ENCODE peak calls at places on chromosomes 12 and 14, in six cellular contexts. O, S, X, R, C and K are unnamed samples.

GRCh38 chr12:66188584-66189475 is at the start of gene IRAK3:
- DNase-seq in R (peak), C (no peak), O (peak), S (peak), X (peak), K (peak)

GRCh38 chr12:99772274-99772673 is 124.7 kb downstream of the GARIN6 start:
- DNase-seq in O (no peak), R (no peak), S (no peak), X (no peak), C (no peak), K (no peak)

GRCh38 chr12:106910202-106910601 is 45.5 kb upstream of the TMEM263 start:
- DNase-seq in C (no peak), S (no peak), X (no peak), O (no peak), R (no peak), K (no peak)

GRCh38 chr12:130993759-130994670 is 40.3 kb downstream of the ADGRD1 start:
- DNase-seq in S (no peak), R (no peak), O (no peak), C (no peak), X (no peak), K (no peak)

GRCh38 chr12:87687362-87687761 is 341.8 kb downstream of the C12orf50 start:
- DNase-seq in C (peak), O (peak), R (no peak), S (no peak), X (no peak), K (no peak)

GRCh38 chr12:58301337-58302122 is 360.2 kb downstream of the ATP23 start:
- DNase-seq in O (no peak), C (no peak), X (no peak), R (no peak), S (no peak), K (no peak)

GRCh38 chr14:77000340-77001235 is 27.9 kb downstream of the IRF2BPL start:
- DNase-seq in S (no peak), O (peak), X (peak), R (no peak), C (no peak), K (no peak)

GRCh38 chr12:91617830-91618229 is 435.2 kb upstream of the DCN start:
- DNase-seq in X (no peak), R (no peak), S (no peak), C (no peak), O (peak), K (no peak)

GRCh38 chr14:65850429-65851145 is 438.1 kb downstream of the FUT8 start:
- DNase-seq in C (no peak), R (no peak), O (no peak), X (peak), S (no peak), K (peak)

GRCh38 chr14:103684471-103684870 is 30.8 kb downstream of the XRCC3 start:
- DNase-seq in C (no peak), S (no peak), O (no peak), X (no peak), R (no peak), K (no peak)

GRCh38 chr14:99724196-99724891 is 40.2 kb downstream of the CYP46A1 start:
- DNase-seq in R (peak), C (no peak), X (no peak), S (no peak), O (no peak), K (no peak)

GRCh38 chr14:32367501-32367900 is 38.4 kb downstream of the AKAP6 start:
- DNase-seq in R (no peak), S (no peak), C (no peak), O (no peak), X (no peak), K (no peak)

GRCh38 chr12:709631-710030 is 42.7 kb upstream of the WNK1 start:
- DNase-seq in S (no peak), O (no peak), R (no peak), C (no peak), X (no peak), K (no peak)